ENCODE peak calls at places on chromosomes 13 and 19, in four cellular contexts. One of them, this sample, is unnamed.

GRCh38 chr13:35964764-35965163 is 166.4 kb downstream of the DCLK1 start:
- DNase-seq in neural crest cell: no peak
- DNase-seq in astrocyte of the cerebellum: no peak
- DNase-seq in CD8-positive, alpha-beta memory T cell: no peak
- DNase-seq in this sample: no peak

GRCh38 chr13:81283062-81283461 is 942.1 kb upstream of the SPRY2 start:
- DNase-seq in neural crest cell: no peak
- DNase-seq in CD8-positive, alpha-beta memory T cell: no peak
- DNase-seq in astrocyte of the cerebellum: no peak
- DNase-seq in this sample: no peak

GRCh38 chr19:35751839-35752745 is 3.7 kb downstream of the LIN37 start:
- DNase-seq in CD8-positive, alpha-beta memory T cell: no peak
- DNase-seq in astrocyte of the cerebellum: no peak
- DNase-seq in neural crest cell: no peak
- DNase-seq in this sample: no peak

GRCh38 chr19:55451522-55452380 is 8.7 kb upstream of the SHISA7 start:
- DNase-seq in neural crest cell: no peak
- DNase-seq in astrocyte of the cerebellum: no peak
- DNase-seq in CD8-positive, alpha-beta memory T cell: peak
- DNase-seq in this sample: no peak

GRCh38 chr19:56333506-56333905 is 18.9 kb upstream of the ZSCAN5A start:
- DNase-seq in CD8-positive, alpha-beta memory T cell: no peak
- DNase-seq in neural crest cell: peak
- DNase-seq in astrocyte of the cerebellum: peak
- DNase-seq in this sample: no peak

GRCh38 chr13:53191091-53191490 is 162.5 kb downstream of the OLFM4 start:
- DNase-seq in CD8-positive, alpha-beta memory T cell: no peak
- DNase-seq in astrocyte of the cerebellum: no peak
- DNase-seq in neural crest cell: no peak
- DNase-seq in this sample: no peak

GRCh38 chr13:65585346-65585745 is 1644.8 kb downstream of the PCDH9 start:
- DNase-seq in neural crest cell: no peak
- DNase-seq in astrocyte of the cerebellum: no peak
- DNase-seq in CD8-positive, alpha-beta memory T cell: peak
- DNase-seq in this sample: no peak

GRCh38 chr13:36965767-36966166 is 33.4 kb downstream of the ALG5 start:
- DNase-seq in CD8-positive, alpha-beta memory T cell: no peak
- DNase-seq in astrocyte of the cerebellum: peak
- DNase-seq in neural crest cell: no peak
- DNase-seq in this sample: no peak

GRCh38 chr19:30479231-30479630 is 107.0 kb downstream of the ZNF536 start:
- DNase-seq in CD8-positive, alpha-beta memory T cell: no peak
- DNase-seq in neural crest cell: no peak
- DNase-seq in astrocyte of the cerebellum: no peak
- DNase-seq in this sample: no peak

GRCh38 chr19:17103177-17103576 is 27.6 kb downstream of the MYO9B start:
- DNase-seq in astrocyte of the cerebellum: no peak
- DNase-seq in neural crest cell: peak
- DNase-seq in CD8-positive, alpha-beta memory T cell: no peak
- DNase-seq in this sample: no peak